ENCODE peak calls at places on chromosomes 4 and X, in six cellular contexts. J is CD4-positive, CD25-positive, alpha-beta regulatory T cell; H is lower lobe of right lung; D is mammary epithelial cell; M is IMR-90; O is dorsolateral prefrontal cortex. I is an unnamed sample. For H3K27me3, the result is how much of the 10 kb centered on the place peaks cover.

GRCh38 chrX:12947545-12948235 is 27.2 kb upstream of the TMSB4X start:
- DNase-seq in J (no peak), H (no peak), D (no peak), M (no peak), O (no peak), I (no peak)

GRCh38 chrX:53018627-53019026 is 30.0 kb upstream of the GPR173 start:
- DNase-seq in J (no peak), H (no peak), D (no peak), M (no peak), O (no peak), I (no peak)

GRCh38 chr4:41281038-41281634 is 24.4 kb downstream of the UCHL1 start:
- DNase-seq in J (peak), H (no peak), D (peak), M (peak), O (peak), I (peak)

GRCh38 chr4:159238631-159239030 is 135.8 kb downstream of the RAPGEF2 start:
- DNase-seq in J (no peak), H (no peak), D (peak), M (no peak), O (no peak), I (no peak)

GRCh38 chr4:121053601-121054143 is 18.7 kb downstream of the NDNF start:
- DNase-seq in J (no peak), H (no peak), D (peak), M (no peak), O (no peak), I (peak)

GRCh38 chr4:38313175-38313574 is 350.8 kb upstream of the KLF3 start:
- DNase-seq in J (no peak), H (no peak), D (no peak), M (no peak), O (no peak), I (peak)

GRCh38 chr4:32847466-32847865 is 2127.3 kb downstream of the PCDH7 start:
- DNase-seq in J (no peak), H (no peak), D (no peak), M (no peak), O (no peak), I (no peak)

GRCh38 chr4:76725039-76725438 is 172.9 kb downstream of the SOWAHB start:
- DNase-seq in J (no peak), H (no peak), D (no peak), M (no peak), O (no peak), I (no peak)

GRCh38 chr4:151717271-151717670 is 43.5 kb downstream of the GATB start:
- DNase-seq in J (no peak), H (no peak), D (no peak), M (no peak), O (no peak), I (no peak)

GRCh38 chrX:12210196-12210815 is 72.0 kb downstream of the FRMPD4 start:
- DNase-seq in J (no peak), H (no peak), D (peak), M (peak), O (no peak), I (no peak)

GRCh38 chrX:27918799-27919198 is 62.5 kb downstream of the DCAF8L1 start:
- DNase-seq in J (no peak), H (no peak), D (peak), M (peak), O (no peak), I (no peak)

GRCh38 chr4:120399846-120400245 is 333.2 kb upstream of the MAD2L1 start:
- DNase-seq in J (no peak), H (no peak), D (no peak), M (no peak), O (no peak), I (no peak)

GRCh38 chr4:156763511-156763910 is 208.1 kb downstream of the PDGFC start:
- DNase-seq in J (no peak), H (no peak), D (no peak), M (peak), O (no peak), I (no peak)

GRCh38 chrX:25007059-25008053 is 8.4 kb downstream of the ARX start:
- DNase-seq in J (no peak), H (no peak), D (no peak), M (no peak), O (no peak), I (no peak)
- H3K27me3 ChIP-seq in J (under half), H (half or more), D (under half), M (half or more), O (under half), I (under half)

GRCh38 chrX:75746891-75747639 is 38.0 kb downstream of the MAGEE2 start:
- DNase-seq in J (peak), H (peak), D (no peak), M (no peak), O (peak), I (no peak)
- H3K27ac ChIP-seq in J (no peak), H (peak), D (no peak), M (no peak), O (no peak), I (no peak)

DNA sequence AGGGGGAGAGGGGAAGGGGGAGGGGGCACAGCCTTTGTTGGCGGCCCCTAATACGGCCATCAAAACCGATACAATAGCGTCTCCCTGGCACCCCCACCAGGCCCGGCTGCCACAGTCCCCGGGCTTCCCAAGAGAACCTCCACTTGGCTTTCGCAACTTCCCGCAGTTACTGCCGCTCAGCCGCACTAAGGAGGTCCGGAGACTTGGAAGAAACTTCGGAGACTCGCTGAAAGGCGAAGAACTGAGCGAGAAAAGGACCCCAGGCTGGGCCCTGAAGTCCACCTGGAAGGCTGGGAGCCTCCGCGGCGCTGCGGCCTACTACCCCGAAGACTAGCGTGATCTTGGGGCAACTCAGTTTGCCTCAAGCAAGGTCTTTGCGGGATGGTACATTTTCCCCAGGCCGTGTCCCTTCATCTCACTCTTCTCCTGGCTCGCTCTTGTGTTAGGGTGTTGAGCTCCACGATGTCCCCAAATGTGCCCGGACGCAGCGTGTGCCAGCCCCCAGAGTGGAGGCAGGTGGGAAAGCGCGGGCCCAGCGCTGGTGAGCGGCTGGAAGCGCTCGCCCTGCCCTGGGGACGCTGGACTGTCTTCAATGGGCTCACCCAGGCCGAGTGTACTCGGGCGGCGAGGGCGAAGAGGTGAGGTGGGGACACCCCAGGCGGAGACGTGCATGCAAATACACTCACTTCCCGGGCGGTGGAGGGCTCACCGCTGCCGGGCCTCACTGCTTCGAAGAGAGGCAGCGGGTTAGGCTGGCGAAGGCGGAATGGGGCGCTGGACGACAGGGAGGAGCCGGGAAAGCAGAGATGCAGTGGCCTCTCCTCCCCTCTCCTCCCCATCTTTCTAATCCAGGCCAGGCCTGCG is 2.5 kb downstream of the NKX6-1 start:
- DNase-seq in J (no peak), H (no peak), D (no peak), M (no peak), O (no peak), I (no peak)
- H3K27me3 ChIP-seq in J (under half), H (half or more), D (half or more), M (half or more), O (half or more), I (under half)

GRCh38 chr4:94626942-94627341 is 130.8 kb upstream of the BMPR1B start:
- DNase-seq in J (no peak), H (no peak), D (no peak), M (no peak), O (no peak), I (no peak)

GRCh38 chr4:94623507-94623906 is 134.2 kb upstream of the BMPR1B start:
- DNase-seq in J (no peak), H (no peak), D (no peak), M (no peak), O (no peak), I (no peak)

GRCh38 chr4:94621491-94622080 is 136.2 kb upstream of the BMPR1B start:
- DNase-seq in J (peak), H (no peak), D (peak), M (peak), O (no peak), I (peak)
- H3K27ac ChIP-seq in J (no peak), H (no peak), D (no peak), M (no peak), O (no peak), I (no peak)